ENCODE peak calls at places on chromosomes 12 and 14, in ten cellular contexts. One of them, this sample, is unnamed.

GRCh38 chr14:87405563-87405962 is 587.4 kb downstream of the GALC start:
- DNase-seq in glutamatergic neuron: no peak
- DNase-seq in choroid plexus epithelial cell: no peak
- DNase-seq in WTC11: no peak
- DNase-seq in endothelial cell: no peak
- DNase-seq in left ventricle myocardium inferior: no peak
- DNase-seq in left lung: no peak
- DNase-seq in HL-60: no peak
- DNase-seq in mesothelial cell of epicardium: no peak
- DNase-seq in cardiac fibroblast: no peak
- DNase-seq in this sample: no peak

GRCh38 chr14:57299511-57299910 is 30.7 kb downstream of the AP5M1 start:
- DNase-seq in glutamatergic neuron: no peak
- DNase-seq in choroid plexus epithelial cell: no peak
- DNase-seq in WTC11: no peak
- DNase-seq in endothelial cell: no peak
- DNase-seq in left ventricle myocardium inferior: no peak
- DNase-seq in left lung: no peak
- DNase-seq in HL-60: no peak
- DNase-seq in mesothelial cell of epicardium: no peak
- DNase-seq in cardiac fibroblast: no peak
- DNase-seq in this sample: no peak

GRCh38 chr12:7346571-7347225 is 42.8 kb downstream of the ACSM4 start:
- DNase-seq in glutamatergic neuron: no peak
- DNase-seq in choroid plexus epithelial cell: no peak
- DNase-seq in WTC11: no peak
- DNase-seq in endothelial cell: no peak
- DNase-seq in left ventricle myocardium inferior: no peak
- DNase-seq in left lung: no peak
- DNase-seq in HL-60: peak
- DNase-seq in mesothelial cell of epicardium: no peak
- DNase-seq in cardiac fibroblast: no peak
- DNase-seq in this sample: no peak

GRCh38 chr14:99066378-99066777 is 205.6 kb downstream of the BCL11B start:
- DNase-seq in glutamatergic neuron: no peak
- DNase-seq in choroid plexus epithelial cell: no peak
- DNase-seq in WTC11: no peak
- DNase-seq in endothelial cell: no peak
- DNase-seq in left ventricle myocardium inferior: no peak
- DNase-seq in left lung: no peak
- DNase-seq in HL-60: no peak
- DNase-seq in mesothelial cell of epicardium: no peak
- DNase-seq in cardiac fibroblast: no peak
- DNase-seq in this sample: no peak

GRCh38 chr14:68522510-68523325 is 270.1 kb downstream of the ZFP36L1 start:
- DNase-seq in glutamatergic neuron: no peak
- DNase-seq in choroid plexus epithelial cell: peak
- DNase-seq in WTC11: no peak
- DNase-seq in endothelial cell: no peak
- DNase-seq in left ventricle myocardium inferior: no peak
- DNase-seq in left lung: no peak
- DNase-seq in HL-60: no peak
- DNase-seq in mesothelial cell of epicardium: no peak
- DNase-seq in cardiac fibroblast: peak
- DNase-seq in this sample: peak

GRCh38 chr12:124754949-124755800 is 108.5 kb downstream of the SCARB1 start:
- DNase-seq in glutamatergic neuron: peak
- DNase-seq in choroid plexus epithelial cell: peak
- DNase-seq in WTC11: peak
- DNase-seq in endothelial cell: no peak
- DNase-seq in left ventricle myocardium inferior: peak
- DNase-seq in left lung: peak
- DNase-seq in HL-60: peak
- DNase-seq in mesothelial cell of epicardium: no peak
- DNase-seq in cardiac fibroblast: peak
- DNase-seq in this sample: peak

GRCh38 chr12:54956322-54956721 is 28.2 kb downstream of the TESPA1 start:
- DNase-seq in glutamatergic neuron: no peak
- DNase-seq in choroid plexus epithelial cell: no peak
- DNase-seq in WTC11: no peak
- DNase-seq in endothelial cell: no peak
- DNase-seq in left ventricle myocardium inferior: no peak
- DNase-seq in left lung: no peak
- DNase-seq in HL-60: no peak
- DNase-seq in mesothelial cell of epicardium: no peak
- DNase-seq in cardiac fibroblast: no peak
- DNase-seq in this sample: no peak

GRCh38 chr12:123896786-123897185 is 75.8 kb downstream of the CCDC92 start:
- DNase-seq in glutamatergic neuron: no peak
- DNase-seq in choroid plexus epithelial cell: no peak
- DNase-seq in WTC11: no peak
- DNase-seq in endothelial cell: no peak
- DNase-seq in left ventricle myocardium inferior: no peak
- DNase-seq in left lung: no peak
- DNase-seq in HL-60: no peak
- DNase-seq in mesothelial cell of epicardium: no peak
- DNase-seq in cardiac fibroblast: peak
- DNase-seq in this sample: no peak

GRCh38 chr12:71691504-71692129 is 5.7 kb downstream of the TMEM19 start:
- DNase-seq in glutamatergic neuron: no peak
- DNase-seq in choroid plexus epithelial cell: no peak
- DNase-seq in WTC11: no peak
- DNase-seq in endothelial cell: no peak
- DNase-seq in left ventricle myocardium inferior: no peak
- DNase-seq in left lung: no peak
- DNase-seq in HL-60: no peak
- DNase-seq in mesothelial cell of epicardium: no peak
- DNase-seq in cardiac fibroblast: no peak
- DNase-seq in this sample: no peak

GRCh38 chr12:28088566-28089277 is 101.5 kb upstream of the CCDC91 start:
- DNase-seq in glutamatergic neuron: no peak
- DNase-seq in choroid plexus epithelial cell: no peak
- DNase-seq in WTC11: no peak
- DNase-seq in endothelial cell: no peak
- DNase-seq in left ventricle myocardium inferior: no peak
- DNase-seq in left lung: no peak
- DNase-seq in HL-60: no peak
- DNase-seq in mesothelial cell of epicardium: no peak
- DNase-seq in cardiac fibroblast: peak
- DNase-seq in this sample: no peak

GRCh38 chr14:24692382-24693352 is 58.7 kb upstream of the GZMB start:
- DNase-seq in glutamatergic neuron: no peak
- DNase-seq in choroid plexus epithelial cell: no peak
- DNase-seq in WTC11: no peak
- DNase-seq in endothelial cell: no peak
- DNase-seq in left ventricle myocardium inferior: no peak
- DNase-seq in left lung: no peak
- DNase-seq in HL-60: no peak
- DNase-seq in mesothelial cell of epicardium: no peak
- DNase-seq in cardiac fibroblast: no peak
- DNase-seq in this sample: no peak

GRCh38 chr14:37586783-37587428 is 8.1 kb downstream of the FOXA1 start:
- DNase-seq in glutamatergic neuron: no peak
- DNase-seq in choroid plexus epithelial cell: no peak
- DNase-seq in WTC11: no peak
- DNase-seq in endothelial cell: no peak
- DNase-seq in left ventricle myocardium inferior: no peak
- DNase-seq in left lung: no peak
- DNase-seq in HL-60: no peak
- DNase-seq in mesothelial cell of epicardium: no peak
- DNase-seq in cardiac fibroblast: no peak
- DNase-seq in this sample: no peak

GRCh38 chr14:65137648-65138317 is 35.5 kb upstream of the MAX start:
- DNase-seq in glutamatergic neuron: no peak
- DNase-seq in choroid plexus epithelial cell: no peak
- DNase-seq in WTC11: no peak
- DNase-seq in endothelial cell: no peak
- DNase-seq in left ventricle myocardium inferior: no peak
- DNase-seq in left lung: no peak
- DNase-seq in HL-60: no peak
- DNase-seq in mesothelial cell of epicardium: no peak
- DNase-seq in cardiac fibroblast: peak
- DNase-seq in this sample: no peak

GRCh38 chr14:91237219-91237618 is 7.3 kb downstream of the GPR68 start:
- DNase-seq in glutamatergic neuron: no peak
- DNase-seq in choroid plexus epithelial cell: peak
- DNase-seq in WTC11: no peak
- DNase-seq in endothelial cell: no peak
- DNase-seq in left ventricle myocardium inferior: no peak
- DNase-seq in left lung: no peak
- DNase-seq in HL-60: no peak
- DNase-seq in mesothelial cell of epicardium: no peak
- DNase-seq in cardiac fibroblast: peak
- DNase-seq in this sample: no peak

GRCh38 chr12:124517260-124518050 is 50.0 kb downstream of the NCOR2 start:
- DNase-seq in glutamatergic neuron: no peak
- DNase-seq in choroid plexus epithelial cell: peak
- DNase-seq in WTC11: no peak
- DNase-seq in endothelial cell: no peak
- DNase-seq in left ventricle myocardium inferior: peak
- DNase-seq in left lung: peak
- DNase-seq in HL-60: no peak
- DNase-seq in mesothelial cell of epicardium: no peak
- DNase-seq in cardiac fibroblast: peak
- DNase-seq in this sample: peak

GRCh38 chr14:90576581-90576980 is 179.8 kb downstream of the CALM1 start:
- DNase-seq in glutamatergic neuron: no peak
- DNase-seq in choroid plexus epithelial cell: peak
- DNase-seq in WTC11: no peak
- DNase-seq in endothelial cell: no peak
- DNase-seq in left ventricle myocardium inferior: no peak
- DNase-seq in left lung: no peak
- DNase-seq in HL-60: no peak
- DNase-seq in mesothelial cell of epicardium: no peak
- DNase-seq in cardiac fibroblast: peak
- DNase-seq in this sample: no peak

GRCh38 chr14:106665814-106666213 is 1139.4 kb downstream of the TMEM121 start:
- DNase-seq in glutamatergic neuron: no peak
- DNase-seq in choroid plexus epithelial cell: no peak
- DNase-seq in WTC11: no peak
- DNase-seq in endothelial cell: no peak
- DNase-seq in left ventricle myocardium inferior: no peak
- DNase-seq in left lung: no peak
- DNase-seq in HL-60: no peak
- DNase-seq in mesothelial cell of epicardium: no peak
- DNase-seq in cardiac fibroblast: no peak
- DNase-seq in this sample: no peak

GRCh38 chr14:61466249-61466904 is 145.0 kb downstream of the PRKCH start:
- DNase-seq in glutamatergic neuron: no peak
- DNase-seq in choroid plexus epithelial cell: peak
- DNase-seq in WTC11: peak
- DNase-seq in endothelial cell: no peak
- DNase-seq in left ventricle myocardium inferior: peak
- DNase-seq in left lung: peak
- DNase-seq in HL-60: no peak
- DNase-seq in mesothelial cell of epicardium: no peak
- DNase-seq in cardiac fibroblast: peak
- DNase-seq in this sample: no peak

GRCh38 chr12:113005759-113006158 is 27.4 kb downstream of the OAS2 start:
- DNase-seq in glutamatergic neuron: no peak
- DNase-seq in choroid plexus epithelial cell: no peak
- DNase-seq in WTC11: no peak
- DNase-seq in endothelial cell: peak
- DNase-seq in left ventricle myocardium inferior: no peak
- DNase-seq in left lung: no peak
- DNase-seq in HL-60: no peak
- DNase-seq in mesothelial cell of epicardium: no peak
- DNase-seq in cardiac fibroblast: peak
- DNase-seq in this sample: no peak
- TF ChIP-seq CTCF in glutamatergic neuron: peak
- TF ChIP-seq CTCF in choroid plexus epithelial cell: peak
- TF ChIP-seq CTCF in WTC11: no peak
- TF ChIP-seq CTCF in endothelial cell: peak
- TF ChIP-seq CTCF in left ventricle myocardium inferior: no peak
- TF ChIP-seq CTCF in left lung: no peak
- TF ChIP-seq CTCF in HL-60: no peak
- TF ChIP-seq CTCF in mesothelial cell of epicardium: peak
- TF ChIP-seq CTCF in cardiac fibroblast: peak
- TF ChIP-seq CTCF in this sample: peak

GRCh38 chr12:76878045-76878898 is 547 bp downstream of the CSRP2 start:
- DNase-seq in glutamatergic neuron: peak
- DNase-seq in choroid plexus epithelial cell: peak
- DNase-seq in WTC11: peak
- DNase-seq in endothelial cell: peak
- DNase-seq in left ventricle myocardium inferior: no peak
- DNase-seq in left lung: peak
- DNase-seq in HL-60: no peak
- DNase-seq in mesothelial cell of epicardium: no peak
- DNase-seq in cardiac fibroblast: no peak
- DNase-seq in this sample: no peak
- TF ChIP-seq CTCF in glutamatergic neuron: peak
- TF ChIP-seq CTCF in choroid plexus epithelial cell: peak
- TF ChIP-seq CTCF in WTC11: no peak
- TF ChIP-seq CTCF in endothelial cell: no peak
- TF ChIP-seq CTCF in left ventricle myocardium inferior: no peak
- TF ChIP-seq CTCF in left lung: no peak
- TF ChIP-seq CTCF in HL-60: no peak
- TF ChIP-seq CTCF in mesothelial cell of epicardium: no peak
- TF ChIP-seq CTCF in cardiac fibroblast: peak
- TF ChIP-seq CTCF in this sample: peak

DNA sequence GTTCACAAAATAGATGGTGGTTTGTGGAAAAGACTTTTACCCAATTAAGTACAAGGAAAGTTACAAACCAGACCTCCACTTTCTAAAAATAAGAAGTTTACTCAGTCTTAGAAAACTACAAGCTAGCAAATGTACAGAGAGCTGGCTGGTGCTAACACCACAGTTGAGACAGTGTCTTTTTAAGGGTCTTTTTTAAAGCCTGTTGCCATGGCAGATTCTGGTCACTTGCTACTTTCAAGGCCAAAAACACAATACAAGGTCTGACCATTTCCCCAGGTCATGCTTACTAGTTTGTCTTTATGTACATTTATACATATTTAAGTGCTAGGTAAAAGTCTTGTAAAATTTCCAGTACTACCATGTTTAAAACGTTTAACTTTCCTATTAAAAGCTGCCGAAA is 2.4 kb downstream of the BTG1 start:
- DNase-seq in glutamatergic neuron: no peak
- DNase-seq in choroid plexus epithelial cell: no peak
- DNase-seq in WTC11: no peak
- DNase-seq in endothelial cell: no peak
- DNase-seq in left ventricle myocardium inferior: no peak
- DNase-seq in left lung: no peak
- DNase-seq in HL-60: no peak
- DNase-seq in mesothelial cell of epicardium: no peak
- DNase-seq in cardiac fibroblast: peak
- DNase-seq in this sample: no peak
- TF ChIP-seq CTCF in glutamatergic neuron: no peak
- TF ChIP-seq CTCF in choroid plexus epithelial cell: no peak
- TF ChIP-seq CTCF in WTC11: no peak
- TF ChIP-seq CTCF in endothelial cell: no peak
- TF ChIP-seq CTCF in left ventricle myocardium inferior: no peak
- TF ChIP-seq CTCF in left lung: no peak
- TF ChIP-seq CTCF in HL-60: no peak
- TF ChIP-seq CTCF in mesothelial cell of epicardium: no peak
- TF ChIP-seq CTCF in cardiac fibroblast: no peak
- TF ChIP-seq CTCF in this sample: no peak

DNA sequence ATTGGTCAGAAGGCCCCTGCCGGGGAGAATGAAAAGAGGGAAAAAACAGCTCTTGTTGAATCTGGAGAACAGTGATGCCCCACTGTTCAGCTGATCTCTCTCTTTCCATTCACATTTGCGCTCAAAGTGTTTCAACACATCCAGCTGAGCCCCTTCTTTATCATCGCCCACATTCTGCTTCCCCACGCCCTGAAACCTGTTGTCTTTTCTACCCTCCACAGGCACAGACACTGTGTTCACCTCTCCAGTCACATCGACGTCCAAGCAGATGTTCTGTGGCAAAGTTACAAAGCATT is 338.7 kb downstream of the EGLN3 start:
- DNase-seq in glutamatergic neuron: no peak
- DNase-seq in choroid plexus epithelial cell: no peak
- DNase-seq in WTC11: no peak
- DNase-seq in endothelial cell: no peak
- DNase-seq in left ventricle myocardium inferior: no peak
- DNase-seq in left lung: no peak
- DNase-seq in HL-60: no peak
- DNase-seq in mesothelial cell of epicardium: no peak
- DNase-seq in cardiac fibroblast: no peak
- DNase-seq in this sample: no peak
- TF ChIP-seq CTCF in glutamatergic neuron: no peak
- TF ChIP-seq CTCF in choroid plexus epithelial cell: no peak
- TF ChIP-seq CTCF in WTC11: no peak
- TF ChIP-seq CTCF in endothelial cell: no peak
- TF ChIP-seq CTCF in left ventricle myocardium inferior: no peak
- TF ChIP-seq CTCF in left lung: no peak
- TF ChIP-seq CTCF in HL-60: no peak
- TF ChIP-seq CTCF in mesothelial cell of epicardium: no peak
- TF ChIP-seq CTCF in cardiac fibroblast: no peak
- TF ChIP-seq CTCF in this sample: no peak